ENCODE peak calls at places on chromosomes 4 and X, in five cellular contexts. N is T-helper 9 cell; Z is stimulated activated CD4-positive, alpha-beta T cell treated with anti-CD3 and anti-CD28 coated beads, Interleukin-4, amount 100 ng/mL, for 24 hours; P is left cardiac atrium; S is mucosa of descending colon. D is an unnamed sample.

GRCh38 chrX:15631637-15632036 is 30.9 kb upstream of the ACE2 start:
- DNase-seq in P (no peak), S (no peak), Z (no peak), N (no peak), D (no peak)

GRCh38 chr4:3176625-3177229 is 72.2 kb upstream of the MSANTD1 start:
- DNase-seq in P (no peak), N (no peak), Z (no peak), S (peak), D (no peak)

GRCh38 chr4:39706829-39707511 is 9.0 kb downstream of the UBE2K start:
- DNase-seq in S (no peak), Z (no peak), P (no peak), N (no peak), D (peak)

GRCh38 chr4:90515191-90515590 is 388.0 kb downstream of the CCSER1 start:
- DNase-seq in N (no peak), Z (no peak), S (no peak), P (no peak), D (no peak)

GRCh38 chrX:153723351-153724251 is 586 bp downstream of the BCAP31 start:
- DNase-seq in Z (peak), P (peak), S (peak), N (peak), D (peak)

GRCh38 chr4:86594559-86595425 is 677 bp downstream of the PTPN13 start:
- DNase-seq in N (peak), S (peak), P (peak), Z (peak), D (peak)

GRCh38 chr4:19776021-19776459 is 475.7 kb upstream of the SLIT2 start:
- DNase-seq in N (no peak), P (peak), Z (no peak), S (no peak), D (peak)

GRCh38 chrX:98362630-98363029 is 1478.9 kb downstream of the RPA4 start:
- DNase-seq in Z (no peak), P (no peak), S (no peak), N (no peak), D (no peak)

GRCh38 chr4:2803624-2804448 is 11.0 kb downstream of the SH3BP2 start:
- DNase-seq in Z (no peak), N (no peak), P (peak), S (peak), D (peak)

D was measured in A172.